ENCODE peak calls at places on chromosomes 5 and 9, in five cellular contexts. P, I, Z, X and N are unnamed samples. For H3K36me3, the result is how much of the 10 kb centered on the place peaks cover.

GRCh38 chr5:32600057-32600622 is 14.8 kb downstream of the SUB1 start:
- DNase-seq in P (no peak), I (no peak), Z (no peak), X (no peak), N (no peak)

GRCh38 chr5:4294878-4295277 is 699.2 kb downstream of the IRX1 start:
- DNase-seq in P (no peak), I (peak), Z (no peak), X (no peak), N (no peak)

GRCh38 chr5:68465133-68465532 is 249.6 kb downstream of the PIK3R1 start:
- DNase-seq in P (no peak), I (no peak), Z (no peak), X (no peak), N (no peak)

GRCh38 chr5:17216974-17217325 is 481 bp upstream of the BASP1 start:
- DNase-seq in P (peak), I (peak), Z (peak), X (no peak), N (no peak)

GRCh38 chr5:65121880-65122436 is 353.2 kb downstream of the CWC27 start:
- DNase-seq in P (no peak), I (no peak), Z (no peak), X (no peak), N (peak)

GRCh38 chr9:75891277-75892167 is 1.0 kb downstream of the PCSK5 start:
- DNase-seq in P (no peak), I (peak), Z (peak), X (peak), N (peak)

GRCh38 chr9:82376677-82377232 is 388.2 kb downstream of the SPATA31D1 start:
- DNase-seq in P (no peak), I (no peak), Z (no peak), X (no peak), N (no peak)

GRCh38 chr9:134984372-134985240 is 66.9 kb upstream of the FCN1 start:
- DNase-seq in P (no peak), I (no peak), Z (no peak), X (no peak), N (no peak)

GRCh38 chr9:132411091-132411508 is 1.1 kb downstream of the CFAP77 start:
- DNase-seq in P (peak), I (peak), Z (peak), X (peak), N (no peak)

GRCh38 chr9:73116030-73116429 is 35.6 kb upstream of the ANXA1 start:
- DNase-seq in P (no peak), I (no peak), Z (no peak), X (peak), N (no peak)

GRCh38 chr5:59238126-59238902 is 655.2 kb downstream of the PDE4D start:
- DNase-seq in P (no peak), I (no peak), Z (no peak), X (no peak), N (no peak)

GRCh38 chr5:107455111-107455544 is 215.6 kb downstream of the EFNA5 start:
- DNase-seq in P (no peak), I (peak), Z (no peak), X (no peak), N (no peak)

GRCh38 chr9:21968331-21969010 is 25.7 kb downstream of the CDKN2A start:
- DNase-seq in P (no peak), I (peak), Z (no peak), X (no peak), N (no peak)

GRCh38 chr9:71693607-71694006 is 74.7 kb downstream of the CEMIP2 start:
- DNase-seq in P (no peak), I (no peak), Z (no peak), X (no peak), N (no peak)

GRCh38 chr5:11588803-11589202 is 315.4 kb downstream of the CTNND2 start:
- DNase-seq in P (no peak), I (no peak), Z (no peak), X (no peak), N (no peak)

GRCh38 chr5:92505145-92505544 is 1075.9 kb downstream of the NR2F1-AS1 start:
- DNase-seq in P (no peak), I (no peak), Z (no peak), X (no peak), N (no peak)

GRCh38 chr5:95620030-95620869 is at the start of gene GPR150:
- DNase-seq in P (no peak), I (peak), Z (peak), X (peak), N (no peak)

GRCh38 chr5:138230261-138230660 is 17.1 kb upstream of the CDC23 start:
- DNase-seq in P (no peak), I (no peak), Z (no peak), X (no peak), N (no peak)

GRCh38 chr9:12056874-12057273 is 636.3 kb upstream of the TYRP1 start:
- DNase-seq in P (no peak), I (no peak), Z (no peak), X (no peak), N (no peak)

GRCh38 chr9:84478996-84479395 is 138.4 kb upstream of the SLC28A3 start:
- DNase-seq in P (no peak), I (no peak), Z (no peak), X (no peak), N (no peak)

GRCh38 chr5:120252839-120253238 is 211.3 kb upstream of the PRR16 start:
- DNase-seq in P (no peak), I (no peak), Z (no peak), X (no peak), N (no peak)

GRCh38 chr9:131641618-131642495 is 96.5 kb downstream of the PRRT1B start:
- DNase-seq in P (peak), I (no peak), Z (no peak), X (no peak), N (no peak)

GRCh38 chr5:65076251-65076869 is 307.6 kb downstream of the CWC27 start:
- DNase-seq in P (no peak), I (peak), Z (peak), X (peak), N (no peak)

GRCh38 chr9:36150529-36151305 is 14.2 kb downstream of the GLIPR2 start:
- DNase-seq in P (no peak), I (no peak), Z (no peak), X (no peak), N (no peak)

GRCh38 chr9:36154213-36154952 is 14.8 kb upstream of the CCIN start:
- DNase-seq in P (no peak), I (peak), Z (peak), X (no peak), N (no peak)

GRCh38 chr9:36152741-36153438 is 16.3 kb upstream of the CCIN start:
- DNase-seq in P (no peak), I (no peak), Z (no peak), X (peak), N (no peak)

GRCh38 chr9:36149197-36149596 is 12.7 kb downstream of the GLIPR2 start:
- DNase-seq in P (no peak), I (no peak), Z (peak), X (no peak), N (no peak)

GRCh38 chr9:36151306-36152210 is 15.0 kb downstream of the GLIPR2 start:
- DNase-seq in P (no peak), I (no peak), Z (no peak), X (peak), N (no peak)
- H3K4me3 ChIP-seq in P (no peak), I (no peak), Z (no peak), X (peak), N (no peak)

GRCh38 chr9:124894741-124895170 is 32.8 kb downstream of the ARPC5L start:
- DNase-seq in P (no peak), I (peak), Z (no peak), X (peak), N (no peak)
- TF ChIP-seq CTCF in P (peak), I (peak), Z (peak), X (peak), N (no peak)

DNA sequence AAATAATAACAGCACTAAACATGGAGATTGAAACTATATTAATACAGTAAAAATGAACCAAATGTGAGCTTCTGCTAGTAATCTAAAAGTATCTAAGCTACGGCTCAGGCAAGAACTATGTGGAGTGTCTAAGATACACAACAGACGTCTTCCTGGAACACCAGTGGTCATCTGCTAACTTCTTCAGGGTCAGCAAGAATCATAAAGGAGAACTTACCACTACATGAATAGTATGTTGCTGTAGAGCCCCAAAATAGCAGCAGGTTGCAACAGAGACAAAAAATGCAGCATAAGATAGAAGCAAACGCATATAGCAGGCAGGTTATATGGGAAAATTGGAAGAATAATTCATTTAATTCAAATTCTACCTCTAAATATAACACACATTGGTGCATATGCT is 27.1 kb downstream of the DCTN4 start:
- DNase-seq in P (no peak), I (no peak), Z (no peak), X (no peak), N (no peak)
- H3K36me3 ChIP-seq in P (under half), I (half or more), Z (under half), X (under half), N (half or more)

GRCh38 chr9:969310-969692 is 7.2 kb upstream of the DMRT3 start:
- DNase-seq in P (no peak), I (no peak), Z (no peak), X (no peak), N (peak)
- H3K4me3 ChIP-seq in P (no peak), I (no peak), Z (no peak), X (no peak), N (no peak)

GRCh38 chr5:173625686-173626500 is 9.4 kb upstream of the BOD1 start:
- DNase-seq in P (no peak), I (no peak), Z (no peak), X (peak), N (no peak)
- TF ChIP-seq CTCF in P (no peak), I (no peak), Z (no peak), X (peak), N (no peak)

DNA sequence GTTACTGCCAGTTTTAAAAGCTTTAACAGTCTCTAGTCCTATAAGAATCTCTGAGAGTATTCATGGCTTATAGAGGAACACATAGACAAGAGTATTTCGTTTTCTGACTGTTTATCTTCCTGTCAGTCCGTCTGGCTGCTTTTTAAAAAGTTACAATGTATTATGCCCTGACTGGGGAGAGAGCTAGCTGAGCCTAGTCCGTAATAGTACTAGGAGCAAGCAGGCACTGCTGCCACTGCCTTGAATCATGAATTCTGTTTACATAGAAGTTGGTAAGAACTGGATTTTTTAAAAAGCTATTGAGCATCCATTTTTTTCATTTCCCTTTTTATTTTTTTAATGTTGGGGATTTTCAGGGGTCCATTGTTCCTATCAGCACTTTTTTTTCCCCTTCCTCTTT is 26.6 kb downstream of the XPA start:
- DNase-seq in P (no peak), I (no peak), Z (no peak), X (no peak), N (no peak)
- H3K36me3 ChIP-seq in P (under half), I (half or more), Z (under half), X (under half), N (half or more)

DNA sequence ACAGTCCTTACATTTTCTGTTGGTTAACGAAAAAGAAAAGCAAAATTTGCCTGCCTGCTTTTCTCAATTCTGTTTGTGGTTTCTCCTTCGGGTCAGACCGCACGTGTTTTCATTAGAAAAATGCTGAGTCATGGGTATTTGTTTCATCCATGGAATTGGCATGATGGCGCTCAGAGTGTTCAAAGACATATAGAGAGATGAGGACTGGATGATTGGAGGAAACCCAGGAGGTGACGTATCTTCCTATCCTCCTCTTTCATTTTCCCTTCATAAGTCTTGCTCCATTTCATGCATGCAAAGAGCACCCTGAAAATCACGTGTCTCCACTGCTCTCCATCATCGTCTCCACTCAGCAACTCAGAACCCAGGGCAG is 353.8 kb upstream of the WWC1 start:
- DNase-seq in P (no peak), I (no peak), Z (no peak), X (peak), N (no peak)
- H3K4me3 ChIP-seq in P (no peak), I (no peak), Z (no peak), X (peak), N (no peak)

GRCh38 chr5:883475-884181 is 9.0 kb downstream of the BRD9 start:
- DNase-seq in P (no peak), I (no peak), Z (no peak), X (no peak), N (no peak)
- TF ChIP-seq CTCF in P (no peak), I (no peak), Z (no peak), X (no peak), N (no peak)

GRCh38 chr5:168557389-168557788 is 21.8 kb downstream of the PANK3 start:
- DNase-seq in P (no peak), I (no peak), Z (no peak), X (no peak), N (no peak)

GRCh38 chr5:168552146-168552545 is 23.0 kb downstream of the FBLL1 start:
- DNase-seq in P (no peak), I (no peak), Z (no peak), X (no peak), N (no peak)

GRCh38 chr5:168549554-168549953 is 20.4 kb downstream of the FBLL1 start:
- DNase-seq in P (no peak), I (no peak), Z (no peak), X (no peak), N (no peak)

DNA sequence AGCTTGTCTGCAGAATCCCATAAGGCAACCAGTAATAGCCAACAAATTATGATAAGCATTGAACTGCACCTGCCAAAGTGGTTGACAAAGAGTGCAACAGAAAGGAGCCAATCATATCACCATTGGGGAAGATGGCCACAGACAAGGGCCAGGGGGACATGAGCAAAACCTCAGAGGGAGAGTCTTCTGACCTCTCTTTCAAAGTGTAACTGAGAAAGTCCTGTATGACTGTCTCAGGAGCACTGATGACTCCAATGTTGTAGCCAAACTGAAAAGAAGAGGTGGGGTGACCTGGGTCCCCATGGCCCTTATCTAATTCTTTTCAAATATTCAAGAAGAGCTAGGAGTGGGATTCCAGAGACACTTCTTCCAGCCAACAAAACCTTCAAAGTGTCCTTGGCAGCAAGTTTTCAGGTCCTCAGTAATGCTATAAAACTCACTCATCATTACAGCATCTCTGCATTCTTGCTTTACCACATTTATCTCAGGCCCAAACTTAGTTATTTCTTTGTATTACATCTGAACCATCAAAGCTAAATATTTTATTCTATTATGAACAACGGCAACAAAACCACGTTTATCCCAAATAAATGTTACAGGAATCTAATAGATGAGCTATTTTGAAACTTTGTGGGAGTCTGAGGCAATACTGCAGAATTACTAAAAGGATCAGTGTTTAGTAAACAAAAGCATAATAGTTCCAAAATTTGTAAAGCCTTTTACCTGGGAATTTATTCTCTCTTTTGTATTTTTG is 24.4 kb downstream of the FBLL1 start:
- DNase-seq in P (no peak), I (no peak), Z (no peak), X (no peak), N (no peak)
- H3K36me3 ChIP-seq in P (under half), I (under half), Z (under half), X (under half), N (under half)